ENCODE peak calls at places on chromosome 14, in ten cellular contexts. W, M, C, F, I, X, R, Q, U and E are unnamed samples.

GRCh38 chr14:99067141-99067920 is 204.7 kb downstream of the BCL11B start:
- ATAC-seq in W (no peak), M (no peak), C (no peak), F (peak; percentile 34), I (peak; percentile 40), X (no peak), R (no peak), Q (no peak), U (no peak), E (no peak)

GRCh38 chr14:22995889-22996611 is 13.7 kb upstream of the AJUBA start:
- ATAC-seq in W (no peak), M (no peak), C (no peak), F (no peak), I (no peak), X (no peak), R (no peak), Q (peak; percentile 5), U (no peak), E (no peak)

GRCh38 chr14:103705158-103705523 is 10.1 kb downstream of the XRCC3 start:
- ATAC-seq in W (no peak), M (no peak), C (no peak), F (no peak), I (no peak), X (no peak), R (no peak), Q (peak; percentile 30), U (no peak), E (no peak)

GRCh38 chr14:23573384-23573783 is 5.2 kb downstream of the JPH4 start:
- ATAC-seq in W (no peak), M (no peak), C (no peak), F (no peak), I (no peak), X (no peak), R (no peak), Q (no peak), U (no peak), E (no peak)

GRCh38 chr14:77125275-77126073 is 16.1 kb downstream of the ZDHHC22 start:
- ATAC-seq in W (no peak), M (no peak), C (no peak), F (no peak), I (no peak), X (no peak), R (no peak), Q (no peak), U (no peak), E (no peak)

GRCh38 chr14:20657216-20658211 is 16.0 kb upstream of the OR6S1 start:
- ATAC-seq in W (peak; percentile 88), M (peak; percentile 46), C (peak; percentile 71), F (peak; percentile 75), I (peak; percentile 73), X (peak; percentile 84), R (peak; percentile 65), Q (no peak), U (peak; percentile 29), E (peak; percentile 54)

GRCh38 chr14:59262717-59263469 is 74.4 kb downstream of the DAAM1 start:
- ATAC-seq in W (peak; percentile 89), M (no peak), C (peak; percentile 99), F (peak; percentile 77), I (no peak), X (peak; percentile 91), R (no peak), Q (peak; percentile 35), U (no peak), E (no peak)

GRCh38 chr14:50407089-50407813 is 10.6 kb upstream of the CDKL1 start:
- ATAC-seq in W (no peak), M (no peak), C (no peak), F (no peak), I (no peak), X (no peak), R (no peak), Q (no peak), U (no peak), E (no peak)

GRCh38 chr14:71107921-71108320 is 200.7 kb downstream of the PCNX1 start:
- ATAC-seq in W (no peak), M (no peak), C (no peak), F (no peak), I (no peak), X (no peak), R (no peak), Q (no peak), U (no peak), E (peak; percentile 72)

GRCh38 chr14:31770271-31770670 is 209.1 kb downstream of the NUBPL start:
- ATAC-seq in W (no peak), M (no peak), C (no peak), F (no peak), I (peak; percentile 63), X (no peak), R (no peak), Q (peak; percentile 72), U (no peak), E (no peak)